ENCODE peak calls at places on chromosomes 6 and 20, in seven cellular contexts. One of them, this sample, is unnamed.

GRCh38 chr6:1849686-1850580 is 240.2 kb downstream of the FOXC1 start:
- DNase-seq in RWPE1: no peak
- DNase-seq in pancreas: no peak
- DNase-seq in heart left ventricle: no peak
- DNase-seq in CD4-positive, CD25-positive, alpha-beta regulatory T cell: no peak
- DNase-seq in H9: no peak
- DNase-seq in aorta: no peak
- DNase-seq in this sample: no peak

GRCh38 chr6:7041511-7042026 is 66.2 kb upstream of the RREB1 start:
- DNase-seq in CD4-positive, CD25-positive, alpha-beta regulatory T cell: no peak
- DNase-seq in heart left ventricle: no peak
- DNase-seq in H9: no peak
- DNase-seq in pancreas: no peak
- DNase-seq in aorta: no peak
- DNase-seq in RWPE1: no peak
- DNase-seq in this sample: no peak

GRCh38 chr6:41092421-41093140 is 19.8 kb downstream of the NFYA start:
- DNase-seq in H9: no peak
- DNase-seq in aorta: no peak
- DNase-seq in CD4-positive, CD25-positive, alpha-beta regulatory T cell: no peak
- DNase-seq in heart left ventricle: no peak
- DNase-seq in RWPE1: no peak
- DNase-seq in pancreas: no peak
- DNase-seq in this sample: no peak

GRCh38 chr6:147285087-147285855 is 81.1 kb downstream of the STXBP5 start:
- DNase-seq in pancreas: no peak
- DNase-seq in H9: no peak
- DNase-seq in RWPE1: peak; percentile 16
- DNase-seq in aorta: no peak
- DNase-seq in heart left ventricle: no peak
- DNase-seq in CD4-positive, CD25-positive, alpha-beta regulatory T cell: no peak
- DNase-seq in this sample: no peak

GRCh38 chr20:50429412-50429811 is 80.8 kb upstream of the PTPN1 start:
- DNase-seq in pancreas: no peak
- DNase-seq in H9: no peak
- DNase-seq in aorta: no peak
- DNase-seq in RWPE1: peak; percentile 78
- DNase-seq in heart left ventricle: no peak
- DNase-seq in CD4-positive, CD25-positive, alpha-beta regulatory T cell: no peak
- DNase-seq in this sample: no peak

GRCh38 chr6:92376711-92377110 is 1042.6 kb downstream of the EPHA7 start:
- DNase-seq in heart left ventricle: no peak
- DNase-seq in H9: no peak
- DNase-seq in aorta: no peak
- DNase-seq in CD4-positive, CD25-positive, alpha-beta regulatory T cell: no peak
- DNase-seq in RWPE1: no peak
- DNase-seq in pancreas: no peak
- DNase-seq in this sample: no peak

GRCh38 chr6:147207351-147207750 is 3.1 kb downstream of the STXBP5 start:
- DNase-seq in RWPE1: no peak
- DNase-seq in heart left ventricle: no peak
- DNase-seq in CD4-positive, CD25-positive, alpha-beta regulatory T cell: no peak
- DNase-seq in aorta: no peak
- DNase-seq in pancreas: no peak
- DNase-seq in H9: no peak
- DNase-seq in this sample: no peak

GRCh38 chr6:2026133-2026532 is 219.3 kb downstream of the GMDS start:
- DNase-seq in pancreas: no peak
- DNase-seq in CD4-positive, CD25-positive, alpha-beta regulatory T cell: no peak
- DNase-seq in H9: no peak
- DNase-seq in RWPE1: no peak
- DNase-seq in aorta: no peak
- DNase-seq in heart left ventricle: no peak
- DNase-seq in this sample: no peak

GRCh38 chr6:14380421-14380820 is 262.8 kb downstream of the CD83 start:
- DNase-seq in RWPE1: no peak
- DNase-seq in heart left ventricle: no peak
- DNase-seq in CD4-positive, CD25-positive, alpha-beta regulatory T cell: no peak
- DNase-seq in aorta: no peak
- DNase-seq in pancreas: no peak
- DNase-seq in H9: peak; percentile 52
- DNase-seq in this sample: no peak

GRCh38 chr6:24205020-24205492 is 79.0 kb downstream of the NRSN1 start:
- DNase-seq in RWPE1: peak; percentile 14
- DNase-seq in CD4-positive, CD25-positive, alpha-beta regulatory T cell: no peak
- DNase-seq in aorta: no peak
- DNase-seq in heart left ventricle: no peak
- DNase-seq in H9: no peak
- DNase-seq in pancreas: no peak
- DNase-seq in this sample: no peak

GRCh38 chr6:121436966-121437756 is 1.7 kb downstream of the GJA1 start:
- DNase-seq in H9: no peak
- DNase-seq in pancreas: peak; percentile 69
- DNase-seq in CD4-positive, CD25-positive, alpha-beta regulatory T cell: no peak
- DNase-seq in RWPE1: peak; percentile 42
- DNase-seq in aorta: peak; percentile 85
- DNase-seq in heart left ventricle: peak; percentile 66
- DNase-seq in this sample: peak; percentile 65

GRCh38 chr20:17793986-17794385 is 94.2 kb downstream of the BANF2 start:
- DNase-seq in heart left ventricle: no peak
- DNase-seq in CD4-positive, CD25-positive, alpha-beta regulatory T cell: no peak
- DNase-seq in pancreas: no peak
- DNase-seq in H9: no peak
- DNase-seq in aorta: no peak
- DNase-seq in RWPE1: no peak
- DNase-seq in this sample: no peak

GRCh38 chr20:32762754-32763201 is 593 bp downstream of the DNMT3B start:
- DNase-seq in RWPE1: no peak
- DNase-seq in heart left ventricle: no peak
- DNase-seq in aorta: peak; percentile 81
- DNase-seq in H9: no peak
- DNase-seq in CD4-positive, CD25-positive, alpha-beta regulatory T cell: no peak
- DNase-seq in pancreas: peak; percentile 81
- DNase-seq in this sample: peak; percentile 63

GRCh38 chr6:101226677-101227135 is 166.8 kb upstream of the GRIK2 start:
- DNase-seq in pancreas: no peak
- DNase-seq in H9: peak; percentile 90
- DNase-seq in RWPE1: peak; percentile 17
- DNase-seq in heart left ventricle: no peak
- DNase-seq in aorta: no peak
- DNase-seq in CD4-positive, CD25-positive, alpha-beta regulatory T cell: no peak
- DNase-seq in this sample: peak; percentile 20

GRCh38 chr6:158125271-158125670 is 42.8 kb downstream of the SERAC1 start:
- DNase-seq in H9: no peak
- DNase-seq in pancreas: no peak
- DNase-seq in aorta: no peak
- DNase-seq in heart left ventricle: no peak
- DNase-seq in CD4-positive, CD25-positive, alpha-beta regulatory T cell: no peak
- DNase-seq in RWPE1: no peak
- DNase-seq in this sample: no peak

DNA sequence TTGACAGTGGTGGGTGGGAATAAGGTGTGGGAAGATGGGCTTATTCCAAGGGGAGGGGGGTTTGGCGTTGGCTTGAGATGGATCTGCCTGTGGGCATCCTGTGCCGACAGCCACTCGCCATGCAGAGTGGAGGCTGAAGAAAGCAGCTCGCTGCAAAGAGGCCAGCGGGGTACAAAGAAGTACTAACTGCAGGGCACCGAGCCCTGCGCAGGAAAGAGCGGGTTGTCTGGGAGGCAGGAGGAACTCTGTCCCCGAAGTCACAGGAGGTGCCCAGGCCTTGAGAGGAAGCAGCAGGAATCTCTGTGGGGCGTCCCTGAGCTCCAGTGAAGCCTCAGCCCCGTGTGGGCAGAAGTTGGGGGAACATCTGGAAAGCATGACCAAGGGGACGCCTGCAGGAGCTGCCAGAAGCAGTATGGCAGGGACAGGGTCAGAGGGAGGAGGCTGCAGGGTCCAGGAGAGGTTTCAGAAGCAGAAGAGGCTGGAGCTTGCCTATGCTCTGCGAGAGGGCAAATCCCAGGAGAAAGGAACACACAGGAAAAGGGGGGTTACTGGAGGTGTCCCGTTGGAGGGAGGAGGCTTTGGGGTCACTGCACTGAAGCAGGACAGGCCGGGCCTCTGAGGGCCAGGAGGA is 77.2 kb downstream of the THBS2 start:
- DNase-seq in heart left ventricle: no peak
- DNase-seq in H9: no peak
- DNase-seq in aorta: no peak
- DNase-seq in RWPE1: no peak
- DNase-seq in CD4-positive, CD25-positive, alpha-beta regulatory T cell: no peak
- DNase-seq in pancreas: no peak
- DNase-seq in this sample: no peak
- H3K27ac ChIP-seq in heart left ventricle: no peak overlapping the region
- H3K27ac ChIP-seq in H9: no peak overlapping the region
- H3K27ac ChIP-seq in aorta: no peak overlapping the region
- H3K27ac ChIP-seq in RWPE1: no peak overlapping the region
- H3K27ac ChIP-seq in CD4-positive, CD25-positive, alpha-beta regulatory T cell: no peak overlapping the region
- H3K27ac ChIP-seq in pancreas: no peak overlapping the region
- H3K27ac ChIP-seq in this sample: no peak overlapping the region

GRCh38 chr6:21413428-21413827 is 180.1 kb upstream of the SOX4 start:
- DNase-seq in RWPE1: no peak
- DNase-seq in CD4-positive, CD25-positive, alpha-beta regulatory T cell: no peak
- DNase-seq in aorta: no peak
- DNase-seq in pancreas: no peak
- DNase-seq in H9: no peak
- DNase-seq in heart left ventricle: no peak
- DNase-seq in this sample: no peak

GRCh38 chr6:21409231-21409630 is 184.3 kb upstream of the SOX4 start:
- DNase-seq in aorta: no peak
- DNase-seq in H9: no peak
- DNase-seq in RWPE1: no peak
- DNase-seq in pancreas: no peak
- DNase-seq in heart left ventricle: no peak
- DNase-seq in CD4-positive, CD25-positive, alpha-beta regulatory T cell: no peak
- DNase-seq in this sample: no peak

DNA sequence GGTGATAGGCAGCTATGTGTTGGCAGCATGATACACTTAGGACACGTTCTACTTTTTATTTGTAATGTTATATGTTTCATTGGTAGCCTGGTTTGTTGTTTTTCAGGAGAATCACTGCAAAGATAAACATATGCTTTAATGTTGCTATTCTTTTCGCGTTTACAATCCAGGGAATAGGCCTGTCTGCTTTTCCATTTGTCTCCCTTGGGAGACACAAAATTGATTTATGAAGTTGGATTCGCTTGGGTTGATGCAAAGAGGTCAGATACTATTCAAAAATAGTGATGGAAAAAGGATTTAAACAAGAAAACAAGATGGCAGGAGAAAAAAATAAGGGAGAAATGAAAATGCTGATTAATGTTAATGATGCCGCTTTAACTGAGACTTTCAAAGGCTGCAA is 179.5 kb upstream of the SOX4 start:
- DNase-seq in RWPE1: no peak
- DNase-seq in CD4-positive, CD25-positive, alpha-beta regulatory T cell: no peak
- DNase-seq in H9: no peak
- DNase-seq in heart left ventricle: no peak
- DNase-seq in aorta: no peak
- DNase-seq in pancreas: no peak
- DNase-seq in this sample: no peak
- H3K27ac ChIP-seq in RWPE1: no peak overlapping the region
- H3K27ac ChIP-seq in CD4-positive, CD25-positive, alpha-beta regulatory T cell: no peak overlapping the region
- H3K27ac ChIP-seq in H9: no peak overlapping the region
- H3K27ac ChIP-seq in heart left ventricle: no peak overlapping the region
- H3K27ac ChIP-seq in aorta: no peak overlapping the region
- H3K27ac ChIP-seq in pancreas: no peak overlapping the region
- H3K27ac ChIP-seq in this sample: no peak overlapping the region

GRCh38 chr6:85363870-85364269 is 86.0 kb upstream of the NT5E start:
- DNase-seq in RWPE1: no peak
- DNase-seq in heart left ventricle: no peak
- DNase-seq in aorta: no peak
- DNase-seq in CD4-positive, CD25-positive, alpha-beta regulatory T cell: no peak
- DNase-seq in pancreas: no peak
- DNase-seq in H9: no peak
- DNase-seq in this sample: no peak

GRCh38 chr6:85364354-85364753 is 85.5 kb upstream of the NT5E start:
- DNase-seq in H9: no peak
- DNase-seq in CD4-positive, CD25-positive, alpha-beta regulatory T cell: no peak
- DNase-seq in pancreas: no peak
- DNase-seq in RWPE1: peak; percentile 78
- DNase-seq in aorta: no peak
- DNase-seq in heart left ventricle: no peak
- DNase-seq in this sample: no peak

GRCh38 chr6:85360794-85361642 is 88.9 kb upstream of the NT5E start:
- DNase-seq in RWPE1: peak; percentile 88
- DNase-seq in pancreas: no peak
- DNase-seq in aorta: no peak
- DNase-seq in CD4-positive, CD25-positive, alpha-beta regulatory T cell: no peak
- DNase-seq in H9: no peak
- DNase-seq in heart left ventricle: no peak
- DNase-seq in this sample: no peak

GRCh38 chr6:85362652-85363310 is 87.1 kb upstream of the NT5E start:
- DNase-seq in pancreas: no peak
- DNase-seq in aorta: no peak
- DNase-seq in H9: no peak
- DNase-seq in RWPE1: no peak
- DNase-seq in CD4-positive, CD25-positive, alpha-beta regulatory T cell: no peak
- DNase-seq in heart left ventricle: no peak
- DNase-seq in this sample: no peak

GRCh38 chr6:85361643-85362014 is 88.3 kb upstream of the NT5E start:
- DNase-seq in CD4-positive, CD25-positive, alpha-beta regulatory T cell: no peak
- DNase-seq in aorta: no peak
- DNase-seq in RWPE1: no peak
- DNase-seq in H9: no peak
- DNase-seq in heart left ventricle: no peak
- DNase-seq in pancreas: no peak
- DNase-seq in this sample: no peak
- H3K27ac ChIP-seq in CD4-positive, CD25-positive, alpha-beta regulatory T cell: no peak overlapping the region
- H3K27ac ChIP-seq in aorta: peak overlapping the region; percentile 75
- H3K27ac ChIP-seq in RWPE1: peak overlapping the region; percentile 72
- H3K27ac ChIP-seq in H9: no peak overlapping the region
- H3K27ac ChIP-seq in heart left ventricle: no peak overlapping the region
- H3K27ac ChIP-seq in pancreas: no peak overlapping the region
- H3K27ac ChIP-seq in this sample: no peak overlapping the region

DNA sequence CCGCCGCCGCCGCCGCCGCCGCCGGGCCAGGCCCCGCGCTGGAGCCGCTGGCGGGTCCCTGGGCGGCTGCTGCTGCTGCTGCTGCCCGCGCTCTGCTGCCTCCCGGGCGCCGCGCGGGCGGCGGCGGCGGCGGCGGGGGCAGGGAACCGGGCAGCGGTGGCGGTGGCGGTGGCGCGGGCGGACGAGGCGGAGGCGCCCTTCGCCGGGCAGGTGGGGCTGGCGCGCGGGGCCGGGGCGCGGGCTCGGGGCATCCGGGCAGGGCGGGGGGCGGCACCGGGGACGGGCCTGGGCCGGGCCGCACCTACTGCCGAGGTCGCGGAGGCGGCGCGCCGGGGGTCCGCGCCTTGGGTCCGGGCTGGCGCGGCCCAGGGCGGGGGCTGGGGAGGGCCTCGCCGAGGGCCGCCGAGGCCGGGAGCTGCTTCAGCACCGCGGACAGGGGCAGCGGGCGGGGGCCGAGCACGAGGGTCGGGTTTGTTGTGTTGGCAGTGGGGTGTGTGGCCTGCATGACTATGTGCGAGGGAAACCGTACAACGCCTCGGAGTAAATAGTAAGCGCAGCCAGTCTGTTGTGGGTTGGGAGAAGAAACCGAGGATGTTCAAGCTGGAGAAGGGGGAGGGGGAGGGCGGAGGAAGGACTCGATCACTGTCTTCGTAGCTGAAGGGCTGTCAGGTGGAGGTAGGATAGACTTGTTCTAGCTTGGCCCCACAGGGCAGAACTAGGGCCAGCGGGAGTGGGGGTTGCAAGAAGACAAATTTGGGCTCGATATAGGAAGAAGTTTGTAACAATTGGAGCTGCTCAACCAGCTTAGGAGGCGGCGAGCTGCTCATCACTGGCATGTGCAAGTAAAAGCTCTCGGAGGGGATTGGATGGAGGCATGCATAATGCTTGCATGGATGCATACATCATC is 538 bp downstream of the MMP24 start:
- DNase-seq in H9: peak; percentile 74
- DNase-seq in pancreas: peak; percentile 72
- DNase-seq in aorta: peak; percentile 87
- DNase-seq in RWPE1: peak; percentile 70
- DNase-seq in heart left ventricle: peak; percentile 34
- DNase-seq in CD4-positive, CD25-positive, alpha-beta regulatory T cell: no peak
- DNase-seq in this sample: peak; percentile 79
- H3K27ac ChIP-seq in H9: no peak overlapping the region
- H3K27ac ChIP-seq in pancreas: no peak overlapping the region
- H3K27ac ChIP-seq in aorta: no peak overlapping the region
- H3K27ac ChIP-seq in RWPE1: no peak overlapping the region
- H3K27ac ChIP-seq in heart left ventricle: no peak overlapping the region
- H3K27ac ChIP-seq in CD4-positive, CD25-positive, alpha-beta regulatory T cell: no peak overlapping the region
- H3K27ac ChIP-seq in this sample: no peak overlapping the region